ENCODE peak calls at places on chromosomes 7 and 10, in seven cellular contexts. U, P, A, D, K, H and C are unnamed samples.

GRCh38 chr7:67429735-67430134 is 433.1 kb downstream of the TYW1 start:
- DNase-seq in U (no peak), K (no peak), A (no peak), P (no peak), D (no peak), H (no peak), C (no peak)

GRCh38 chr7:31448649-31449048 is 65.2 kb upstream of the ITPRID1 start:
- DNase-seq in K (no peak), P (no peak), A (no peak), H (no peak), U (no peak), D (no peak), C (no peak)

GRCh38 chr7:95322396-95322795 is 1.9 kb downstream of the PON1 start:
- DNase-seq in A (no peak), K (no peak), P (no peak), U (no peak), D (no peak), H (no peak), C (no peak)

GRCh38 chr10:70052462-70053211 is at the start of gene MACROH2A2:
- DNase-seq in D (no peak), K (peak), A (peak), P (peak), U (peak), H (no peak), C (peak)

GRCh38 chr7:108605582-108606173 is 36.0 kb downstream of the DNAJB9 start:
- DNase-seq in P (no peak), H (no peak), D (no peak), A (no peak), U (no peak), K (no peak), C (no peak)

GRCh38 chr7:72298912-72299311 is 113.2 kb downstream of the CALN1 start:
- DNase-seq in K (no peak), U (no peak), D (no peak), H (no peak), A (no peak), P (no peak), C (no peak)

GRCh38 chr10:91756286-91756685 is 41.9 kb upstream of the TNKS2 start:
- DNase-seq in P (no peak), U (no peak), K (no peak), H (no peak), A (no peak), D (no peak), C (no peak)

GRCh38 chr10:22682237-22683192 is 31.9 kb downstream of the PIP4K2A start:
- DNase-seq in K (peak), H (peak), D (peak), A (no peak), P (peak), U (no peak), C (no peak)

GRCh38 chr10:129525408-129525807 is 58.4 kb downstream of the MGMT start:
- DNase-seq in U (no peak), A (no peak), H (no peak), K (no peak), P (no peak), D (no peak), C (no peak)

GRCh38 chr10:28291881-28292297 is 11.0 kb downstream of the MPP7 start:
- DNase-seq in P (no peak), D (no peak), H (no peak), K (peak), A (no peak), U (no peak), C (no peak)

GRCh38 chr10:14416308-14416700 is 85.6 kb upstream of the FRMD4A start:
- DNase-seq in U (no peak), H (no peak), A (no peak), K (no peak), P (no peak), D (no peak), C (peak)

GRCh38 chr7:147813316-147813715 is 777.2 kb upstream of the C7orf33 start:
- DNase-seq in D (no peak), A (no peak), H (no peak), P (no peak), K (no peak), U (no peak), C (no peak)

GRCh38 chr10:33276282-33276923 is 58.1 kb downstream of the NRP1 start:
- DNase-seq in D (no peak), H (no peak), A (no peak), K (no peak), P (no peak), U (no peak), C (no peak)

GRCh38 chr7:149860821-149861727 is 12.7 kb upstream of the ATP6V0E2 start:
- DNase-seq in P (no peak), D (peak), A (peak), H (no peak), K (no peak), U (peak), C (no peak)

GRCh38 chr7:45709168-45710034 is 135.2 kb downstream of the ADCY1 start:
- DNase-seq in H (no peak), D (no peak), K (no peak), U (no peak), P (no peak), A (no peak), C (no peak)

GRCh38 chr10:69403519-69403918 is 13.2 kb downstream of the TACR2 start:
- DNase-seq in U (no peak), A (no peak), H (no peak), D (no peak), K (no peak), P (no peak), C (no peak)

GRCh38 chr7:138195207-138195606 is 118.9 kb downstream of the AKR1D1 start:
- DNase-seq in U (no peak), D (no peak), K (no peak), P (peak), A (no peak), H (no peak), C (no peak)

GRCh38 chr7:112723416-112723815 is 66.8 kb downstream of the TMEM168 start:
- DNase-seq in A (no peak), P (no peak), U (no peak), D (no peak), K (no peak), H (no peak), C (no peak)

GRCh38 chr10:5297466-5297865 is 67.3 kb upstream of the UCN3 start:
- DNase-seq in P (no peak), K (no peak), H (no peak), D (no peak), U (no peak), A (no peak), C (no peak)

GRCh38 chr7:33701189-33701740 is 204.1 kb upstream of the BMPER start:
- DNase-seq in D (no peak), K (no peak), H (no peak), A (no peak), P (no peak), U (no peak), C (no peak)

GRCh38 chr7:14377646-14378266 is 388.3 kb upstream of the ETV1 start:
- DNase-seq in A (no peak), K (no peak), P (no peak), U (no peak), H (no peak), D (no peak), C (no peak)

GRCh38 chr10:127907411-127908105 is 655 bp downstream of the PTPRE start:
- DNase-seq in K (no peak), D (no peak), P (no peak), H (no peak), U (peak), A (peak), C (no peak)

GRCh38 chr7:6271091-6271658 is 1.2 kb downstream of the CYTH3 start:
- DNase-seq in D (no peak), A (no peak), P (no peak), U (peak), H (no peak), K (no peak), C (peak)

GRCh38 chr7:16431646-16432424 is 10.5 kb upstream of the CRPPA start:
- DNase-seq in P (peak), U (peak), A (no peak), H (no peak), K (peak), D (peak), C (peak)

GRCh38 chr7:55100172-55100961 is 81.5 kb downstream of the EGFR start:
- DNase-seq in K (no peak), U (no peak), P (no peak), A (no peak), H (no peak), D (no peak), C (no peak)

GRCh38 chr10:43128958-43129706 is 9.1 kb upstream of the CSGALNACT2 start:
- DNase-seq in H (no peak), U (peak), P (no peak), D (peak), K (peak), A (peak), C (no peak)

GRCh38 chr7:43834463-43835251 is 34.7 kb downstream of the MRPS24 start:
- DNase-seq in K (no peak), H (peak), D (no peak), U (no peak), P (no peak), A (no peak), C (peak)

GRCh38 chr10:18400911-18401260 is 250.5 kb downstream of the NSUN6 start:
- DNase-seq in P (no peak), K (no peak), D (no peak), A (peak), U (peak), H (no peak), C (no peak)
- TF ChIP-seq JUND in P (no peak), K (no peak), D (no peak), A (no peak), U (no peak), H (no peak), C (no peak)

DNA sequence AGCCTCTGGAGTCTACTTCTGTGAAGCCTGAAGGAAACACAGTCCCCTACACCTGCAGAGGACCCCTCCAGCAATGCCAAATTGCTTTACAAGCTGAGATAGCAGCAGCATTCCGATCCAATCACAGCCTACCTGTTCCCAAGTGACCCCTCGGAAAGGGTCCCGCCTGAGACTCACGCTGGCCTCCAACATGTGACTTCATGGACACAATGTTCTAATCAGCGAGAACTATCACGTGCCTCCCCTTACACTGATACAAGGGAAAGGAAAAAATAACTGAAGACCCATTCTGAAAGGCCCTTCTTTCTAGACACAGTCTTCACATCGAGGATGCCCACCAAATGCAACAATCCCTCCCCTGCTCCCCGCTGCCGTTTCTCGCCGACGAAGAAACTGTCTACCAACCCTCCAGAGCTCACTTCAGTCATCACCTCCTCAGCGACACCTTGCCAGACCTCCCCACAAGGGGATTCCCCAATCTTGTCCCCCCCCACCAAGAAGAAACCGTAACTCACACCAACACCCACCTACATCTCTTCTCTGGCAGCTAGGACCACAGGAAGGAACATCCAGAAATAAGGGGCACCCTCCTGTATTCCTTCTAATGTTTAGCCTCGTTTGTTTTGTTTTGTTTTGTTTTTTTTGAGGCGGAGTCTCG is 1.8 kb downstream of the SNX8 start:
- DNase-seq in P (no peak), H (no peak), K (no peak), U (no peak), A (no peak), D (no peak), C (no peak)
- TF ChIP-seq JUND in P (no peak), H (no peak), K (no peak), U (no peak), A (no peak), D (no peak), C (no peak)

DNA sequence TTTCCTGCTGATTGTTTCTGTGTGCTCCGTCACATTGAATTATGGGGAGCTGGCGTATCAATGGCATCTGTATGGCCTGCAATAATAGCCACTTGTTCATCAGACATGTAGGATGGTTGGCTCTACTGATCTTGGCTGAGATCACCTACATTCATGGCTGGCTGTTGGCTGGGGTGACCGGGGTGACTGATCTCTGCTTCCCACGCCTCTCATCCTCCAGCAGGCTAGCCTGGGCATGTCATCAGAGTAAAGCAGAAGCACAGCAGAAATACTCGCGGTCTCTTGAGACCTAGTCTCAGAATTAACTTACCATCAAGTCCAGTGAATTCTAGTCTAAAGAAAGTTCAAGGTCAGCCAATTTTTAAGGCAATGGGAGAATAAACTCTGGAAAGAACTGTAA is 257.7 kb upstream of the GLI3 start:
- DNase-seq in A (no peak), U (no peak), K (no peak), H (no peak), P (no peak), D (no peak), C (no peak)
- TF ChIP-seq JUND in A (no peak), U (no peak), K (no peak), H (no peak), P (no peak), D (no peak), C (no peak)

DNA sequence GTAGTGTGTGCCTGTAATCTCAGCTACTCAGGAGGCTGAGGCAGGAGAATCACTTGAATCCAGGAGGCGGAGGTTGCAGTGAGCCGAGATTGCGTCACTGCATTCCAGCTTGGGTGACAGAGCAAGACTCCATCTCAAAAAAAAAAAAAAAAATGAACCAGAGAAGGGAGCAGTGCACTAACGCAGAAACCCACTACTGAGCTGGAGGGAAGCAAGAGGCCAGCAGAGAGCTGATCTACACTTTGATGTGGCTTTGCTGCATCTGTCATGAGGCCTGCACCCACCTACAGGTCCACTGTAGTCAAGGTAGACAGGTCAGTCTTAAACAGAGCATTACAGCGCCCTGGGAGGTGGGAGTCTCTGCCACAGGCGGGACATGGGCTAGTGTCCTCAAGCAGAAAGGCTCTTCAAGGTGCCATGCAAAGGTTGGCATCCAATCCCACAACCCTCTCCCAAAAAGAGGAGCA is 30.0 kb downstream of the MAT1A start:
- DNase-seq in A (no peak), H (no peak), K (no peak), U (no peak), P (peak), D (no peak), C (no peak)
- TF ChIP-seq JUND in A (no peak), H (no peak), K (no peak), U (no peak), P (no peak), D (no peak), C (no peak)

DNA sequence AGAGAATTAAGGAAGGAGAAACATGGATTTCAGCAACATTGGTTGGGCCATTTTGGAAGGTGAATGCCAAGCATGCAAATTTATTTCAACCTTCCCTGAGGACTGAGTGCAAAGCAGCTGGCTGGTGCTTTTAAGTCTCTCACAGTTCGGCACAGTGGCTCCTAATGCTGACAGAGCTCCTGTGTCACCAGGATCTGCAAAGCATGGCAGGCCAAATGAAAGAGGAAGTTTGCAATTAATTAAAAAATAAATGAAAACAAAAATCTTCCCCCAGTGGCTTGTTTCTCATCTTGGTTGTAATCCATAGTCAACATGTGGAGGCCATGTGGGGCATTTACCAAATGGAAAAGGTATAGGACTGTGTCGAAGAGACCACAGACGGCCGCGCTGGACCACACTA is 136.3 kb upstream of the COL1A2 start:
- DNase-seq in U (peak), P (no peak), A (no peak), H (no peak), D (no peak), K (no peak), C (no peak)
- TF ChIP-seq JUND in U (no peak), P (no peak), A (no peak), H (no peak), D (no peak), K (no peak), C (no peak)